ENCODE peak calls at places on chromosome 17, in five cellular contexts. E is BE2C, N is ovary, V is NCI-H2107, A is fibroblast of the conjunctiva. Y is an unnamed sample.

GRCh38 chr17:2500446-2500845 is 11.2 kb downstream of the METTL16 start:
- DNase-seq in E (no peak), N (no peak), V (no peak), A (no peak), Y (no peak)

GRCh38 chr17:50467114-50467854 is 1.4 kb downstream of the CHAD start:
- DNase-seq in E (no peak), N (no peak), V (no peak), A (no peak), Y (no peak)

GRCh38 chr17:55390364-55390977 is 31.2 kb downstream of the MMD start:
- DNase-seq in E (no peak), N (no peak), V (no peak), A (no peak), Y (no peak)

GRCh38 chr17:8754890-8755289 is 3.5 kb downstream of the SPDYE4 start:
- DNase-seq in E (no peak), N (no peak), V (no peak), A (no peak), Y (no peak)

GRCh38 chr17:6479626-6480324 is 35.5 kb downstream of the PIMREG start:
- DNase-seq in E (no peak), N (no peak), V (no peak), A (no peak), Y (no peak)

GRCh38 chr17:56185491-56185890 is 32.2 kb downstream of the ANKFN1 start:
- DNase-seq in E (no peak), N (no peak), V (no peak), A (peak), Y (no peak)

GRCh38 chr17:61486135-61487120 is 34.2 kb downstream of the TBX4 start:
- DNase-seq in E (peak), N (no peak), V (no peak), A (no peak), Y (no peak)

GRCh38 chr17:66135896-66136295 is 56.0 kb downstream of the CEP112 start:
- DNase-seq in E (no peak), N (no peak), V (no peak), A (no peak), Y (no peak)

GRCh38 chr17:32584792-32585191 is 98.0 kb downstream of the CDK5R1 start:
- DNase-seq in E (no peak), N (no peak), V (no peak), A (no peak), Y (no peak)

GRCh38 chr17:37752482-37752881 is 7.6 kb upstream of the HNF1B start:
- DNase-seq in E (no peak), N (no peak), V (no peak), A (no peak), Y (no peak)

GRCh38 chr17:64611374-64611773 is 50.7 kb downstream of the SMURF2 start:
- DNase-seq in E (no peak), N (no peak), V (no peak), A (no peak), Y (no peak)

GRCh38 chr17:47897561-47897960 is 1.5 kb downstream of the SP2 start:
- DNase-seq in E (no peak), N (no peak), V (no peak), A (no peak), Y (no peak)

GRCh38 chr17:73588291-73589095 is 55.8 kb downstream of the SDK2 start:
- DNase-seq in E (no peak), N (no peak), V (no peak), A (no peak), Y (no peak)

GRCh38 chr17:58764373-58764772 is 8.7 kb downstream of the PPM1E start:
- DNase-seq in E (no peak), N (no peak), V (no peak), A (no peak), Y (no peak)

Y was measured in psoas muscle.